ENCODE peak calls at places on chromosomes 2 and 18, in nine cellular contexts. One of them, this sample, is unnamed. For H3K4me1 and H3K9me3, the result is how much of the 10 kb centered on the place peaks cover.

GRCh38 chr2:38076250-38076709 is 329 bp upstream of the CYP1B1 start:
- DNase-seq in adrenal gland: peak
- DNase-seq in gastrocnemius medialis: peak
- DNase-seq in transverse colon: peak
- DNase-seq in GM12878: no peak
- DNase-seq in A549: peak
- DNase-seq in HCT116: peak
- DNase-seq in K562: no peak
- DNase-seq in uterus: peak
- DNase-seq in this sample: peak

GRCh38 chr2:127475788-127476187 is 50.5 kb downstream of the IWS1 start:
- DNase-seq in gastrocnemius medialis: no peak
- DNase-seq in GM12878: no peak
- DNase-seq in transverse colon: no peak
- DNase-seq in K562: no peak
- DNase-seq in adrenal gland: no peak
- DNase-seq in uterus: no peak
- DNase-seq in A549: no peak
- DNase-seq in HCT116: no peak
- DNase-seq in this sample: no peak

GRCh38 chr2:20282916-20283592 is 58.1 kb upstream of the SDC1 start:
- DNase-seq in gastrocnemius medialis: no peak
- DNase-seq in K562: no peak
- DNase-seq in HCT116: no peak
- DNase-seq in A549: no peak
- DNase-seq in GM12878: no peak
- DNase-seq in transverse colon: peak
- DNase-seq in adrenal gland: peak
- DNase-seq in uterus: peak
- DNase-seq in this sample: peak

GRCh38 chr2:37588316-37588777 is 83.1 kb downstream of the CDC42EP3 start:
- DNase-seq in A549: no peak
- DNase-seq in GM12878: no peak
- DNase-seq in adrenal gland: no peak
- DNase-seq in transverse colon: no peak
- DNase-seq in HCT116: peak
- DNase-seq in K562: no peak
- DNase-seq in gastrocnemius medialis: peak
- DNase-seq in uterus: no peak
- DNase-seq in this sample: no peak

GRCh38 chr18:77597726-77598125 is 348.1 kb downstream of the GALR1 start:
- DNase-seq in uterus: no peak
- DNase-seq in adrenal gland: no peak
- DNase-seq in A549: no peak
- DNase-seq in gastrocnemius medialis: no peak
- DNase-seq in K562: no peak
- DNase-seq in GM12878: no peak
- DNase-seq in transverse colon: no peak
- DNase-seq in HCT116: no peak
- DNase-seq in this sample: no peak

GRCh38 chr2:67997528-67998267 is 65.1 kb downstream of the C1D start:
- DNase-seq in adrenal gland: no peak
- DNase-seq in K562: no peak
- DNase-seq in A549: no peak
- DNase-seq in gastrocnemius medialis: no peak
- DNase-seq in GM12878: no peak
- DNase-seq in uterus: no peak
- DNase-seq in transverse colon: no peak
- DNase-seq in HCT116: no peak
- DNase-seq in this sample: no peak

GRCh38 chr2:203650860-203651613 is 55.4 kb upstream of the CD28 start:
- DNase-seq in A549: peak
- DNase-seq in K562: no peak
- DNase-seq in HCT116: peak
- DNase-seq in adrenal gland: peak
- DNase-seq in GM12878: no peak
- DNase-seq in uterus: no peak
- DNase-seq in transverse colon: peak
- DNase-seq in gastrocnemius medialis: peak
- DNase-seq in this sample: no peak

GRCh38 chr18:449374-449773 is 51.1 kb downstream of the COLEC12 start:
- DNase-seq in adrenal gland: no peak
- DNase-seq in uterus: no peak
- DNase-seq in HCT116: peak
- DNase-seq in K562: no peak
- DNase-seq in transverse colon: no peak
- DNase-seq in A549: no peak
- DNase-seq in GM12878: no peak
- DNase-seq in gastrocnemius medialis: no peak
- DNase-seq in this sample: no peak

GRCh38 chr2:160918909-160919503 is 241.2 kb upstream of the TANK start:
- DNase-seq in gastrocnemius medialis: no peak
- DNase-seq in uterus: no peak
- DNase-seq in HCT116: peak
- DNase-seq in adrenal gland: peak
- DNase-seq in A549: peak
- DNase-seq in GM12878: no peak
- DNase-seq in transverse colon: peak
- DNase-seq in K562: no peak
- DNase-seq in this sample: no peak

GRCh38 chr18:49717617-49718016 is 95.7 kb downstream of the ACAA2 start:
- DNase-seq in gastrocnemius medialis: no peak
- DNase-seq in GM12878: no peak
- DNase-seq in A549: no peak
- DNase-seq in transverse colon: no peak
- DNase-seq in uterus: no peak
- DNase-seq in HCT116: no peak
- DNase-seq in adrenal gland: no peak
- DNase-seq in K562: no peak
- DNase-seq in this sample: no peak

GRCh38 chr2:184326076-184326475 is 272.3 kb upstream of the ZNF804A start:
- DNase-seq in K562: no peak
- DNase-seq in A549: no peak
- DNase-seq in gastrocnemius medialis: no peak
- DNase-seq in uterus: no peak
- DNase-seq in transverse colon: no peak
- DNase-seq in HCT116: no peak
- DNase-seq in adrenal gland: no peak
- DNase-seq in GM12878: no peak
- DNase-seq in this sample: no peak

GRCh38 chr2:160838691-160839090 is 321.5 kb upstream of the TANK start:
- DNase-seq in uterus: no peak
- DNase-seq in A549: no peak
- DNase-seq in transverse colon: no peak
- DNase-seq in gastrocnemius medialis: no peak
- DNase-seq in HCT116: no peak
- DNase-seq in adrenal gland: no peak
- DNase-seq in GM12878: no peak
- DNase-seq in K562: no peak
- DNase-seq in this sample: no peak

GRCh38 chr18:12838178-12838634 is 45.8 kb downstream of the PTPN2 start:
- DNase-seq in GM12878: peak
- DNase-seq in HCT116: no peak
- DNase-seq in A549: peak
- DNase-seq in gastrocnemius medialis: no peak
- DNase-seq in transverse colon: peak
- DNase-seq in K562: no peak
- DNase-seq in uterus: peak
- DNase-seq in adrenal gland: peak
- DNase-seq in this sample: peak

GRCh38 chr2:199806179-199806578 is 44.8 kb downstream of the FTCDNL1 start:
- DNase-seq in HCT116: no peak
- DNase-seq in gastrocnemius medialis: no peak
- DNase-seq in A549: no peak
- DNase-seq in GM12878: no peak
- DNase-seq in K562: no peak
- DNase-seq in uterus: no peak
- DNase-seq in adrenal gland: no peak
- DNase-seq in transverse colon: no peak
- DNase-seq in this sample: no peak

GRCh38 chr2:11073791-11074190 is 81.5 kb upstream of the SLC66A3 start:
- DNase-seq in gastrocnemius medialis: no peak
- DNase-seq in HCT116: no peak
- DNase-seq in transverse colon: no peak
- DNase-seq in uterus: no peak
- DNase-seq in adrenal gland: no peak
- DNase-seq in A549: no peak
- DNase-seq in K562: no peak
- DNase-seq in GM12878: no peak
- DNase-seq in this sample: no peak

GRCh38 chr2:79011485-79011884 is 14.0 kb upstream of the REG3G start:
- DNase-seq in GM12878: no peak
- DNase-seq in K562: no peak
- DNase-seq in gastrocnemius medialis: no peak
- DNase-seq in transverse colon: no peak
- DNase-seq in A549: no peak
- DNase-seq in adrenal gland: no peak
- DNase-seq in uterus: no peak
- DNase-seq in HCT116: no peak
- DNase-seq in this sample: no peak

GRCh38 chr2:209425082-209426071 is 1.5 kb downstream of the MAP2 start:
- DNase-seq in A549: peak
- DNase-seq in HCT116: peak
- DNase-seq in gastrocnemius medialis: no peak
- DNase-seq in GM12878: no peak
- DNase-seq in adrenal gland: peak
- DNase-seq in transverse colon: no peak
- DNase-seq in uterus: no peak
- DNase-seq in K562: no peak
- DNase-seq in this sample: no peak

GRCh38 chr2:196798980-196799379 is 503 bp downstream of the GTF3C3 start:
- DNase-seq in HCT116: no peak
- DNase-seq in A549: peak
- DNase-seq in adrenal gland: no peak
- DNase-seq in uterus: no peak
- DNase-seq in gastrocnemius medialis: no peak
- DNase-seq in GM12878: no peak
- DNase-seq in K562: no peak
- DNase-seq in transverse colon: no peak
- DNase-seq in this sample: no peak

GRCh38 chr2:218282173-218282991 is 9.9 kb downstream of the TMBIM1 start:
- DNase-seq in transverse colon: no peak
- DNase-seq in A549: no peak
- DNase-seq in gastrocnemius medialis: peak
- DNase-seq in adrenal gland: peak
- DNase-seq in K562: no peak
- DNase-seq in uterus: no peak
- DNase-seq in GM12878: no peak
- DNase-seq in HCT116: no peak
- DNase-seq in this sample: no peak
- H3K4me1 ChIP-seq in transverse colon: half or more
- H3K4me1 ChIP-seq in A549: under half
- H3K4me1 ChIP-seq in gastrocnemius medialis: half or more
- H3K4me1 ChIP-seq in adrenal gland: half or more
- H3K4me1 ChIP-seq in K562: under half
- H3K4me1 ChIP-seq in uterus: under half
- H3K4me1 ChIP-seq in GM12878: under half
- H3K4me1 ChIP-seq in HCT116: under half
- H3K4me1 ChIP-seq in this sample: half or more

GRCh38 chr18:36567800-36568199 is 261.0 kb downstream of the TPGS2 start:
- DNase-seq in A549: no peak
- DNase-seq in GM12878: no peak
- DNase-seq in HCT116: no peak
- DNase-seq in adrenal gland: no peak
- DNase-seq in uterus: no peak
- DNase-seq in gastrocnemius medialis: no peak
- DNase-seq in K562: no peak
- DNase-seq in transverse colon: no peak
- DNase-seq in this sample: no peak
- TF ChIP-seq POLR2A in A549: no peak
- TF ChIP-seq POLR2A in GM12878: no peak
- TF ChIP-seq POLR2A in HCT116: no peak
- TF ChIP-seq POLR2A in adrenal gland: no peak
- TF ChIP-seq POLR2A in uterus: no peak
- TF ChIP-seq POLR2A in gastrocnemius medialis: no peak
- TF ChIP-seq POLR2A in K562: no peak
- TF ChIP-seq POLR2A in transverse colon: no peak
- TF ChIP-seq POLR2A in this sample: no peak

DNA sequence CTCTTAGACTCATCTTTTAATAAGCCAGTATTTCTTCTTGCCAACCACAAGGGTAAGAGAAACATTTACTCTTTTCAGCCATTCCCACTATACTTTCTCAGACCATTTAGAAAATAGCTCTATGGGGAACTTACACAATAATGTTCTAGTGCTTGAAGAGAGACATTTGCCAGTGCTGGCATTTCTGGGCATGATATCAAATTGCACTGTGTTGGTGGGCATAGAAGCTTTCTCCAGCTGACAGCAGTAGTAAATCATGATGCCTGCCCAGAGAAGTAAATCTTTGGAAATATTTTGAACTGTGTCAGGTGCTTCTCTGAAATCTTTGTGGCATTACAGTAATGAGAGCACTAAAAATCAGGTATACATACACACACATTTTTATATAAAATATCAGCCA is 346.5 kb downstream of the CBLN2 start:
- DNase-seq in GM12878: no peak
- DNase-seq in A549: no peak
- DNase-seq in K562: no peak
- DNase-seq in uterus: no peak
- DNase-seq in HCT116: no peak
- DNase-seq in transverse colon: no peak
- DNase-seq in gastrocnemius medialis: no peak
- DNase-seq in adrenal gland: no peak
- DNase-seq in this sample: no peak
- H3K9me3 ChIP-seq in GM12878: under half
- H3K9me3 ChIP-seq in A549: under half
- H3K9me3 ChIP-seq in K562: under half
- H3K9me3 ChIP-seq in uterus: under half
- H3K9me3 ChIP-seq in HCT116: under half
- H3K9me3 ChIP-seq in transverse colon: under half
- H3K9me3 ChIP-seq in gastrocnemius medialis: under half
- H3K9me3 ChIP-seq in adrenal gland: under half
- H3K9me3 ChIP-seq in this sample: under half

GRCh38 chr2:237702439-237703397 is 75.3 kb downstream of the LRRFIP1 start:
- DNase-seq in uterus: peak
- DNase-seq in K562: no peak
- DNase-seq in GM12878: no peak
- DNase-seq in A549: no peak
- DNase-seq in adrenal gland: peak
- DNase-seq in gastrocnemius medialis: no peak
- DNase-seq in transverse colon: peak
- DNase-seq in HCT116: no peak
- DNase-seq in this sample: no peak

GRCh38 chr2:237706257-237706656 is 78.9 kb downstream of the LRRFIP1 start:
- DNase-seq in transverse colon: no peak
- DNase-seq in adrenal gland: no peak
- DNase-seq in A549: no peak
- DNase-seq in gastrocnemius medialis: no peak
- DNase-seq in GM12878: no peak
- DNase-seq in K562: no peak
- DNase-seq in HCT116: no peak
- DNase-seq in uterus: no peak
- DNase-seq in this sample: no peak

GRCh38 chr2:237707859-237708398 is 80.5 kb downstream of the LRRFIP1 start:
- DNase-seq in gastrocnemius medialis: no peak
- DNase-seq in HCT116: no peak
- DNase-seq in adrenal gland: no peak
- DNase-seq in GM12878: no peak
- DNase-seq in K562: no peak
- DNase-seq in transverse colon: no peak
- DNase-seq in uterus: no peak
- DNase-seq in A549: no peak
- DNase-seq in this sample: no peak

GRCh38 chr2:237704476-237705224 is 77.3 kb downstream of the LRRFIP1 start:
- DNase-seq in GM12878: no peak
- DNase-seq in gastrocnemius medialis: no peak
- DNase-seq in A549: no peak
- DNase-seq in uterus: no peak
- DNase-seq in HCT116: no peak
- DNase-seq in K562: no peak
- DNase-seq in adrenal gland: peak
- DNase-seq in transverse colon: no peak
- DNase-seq in this sample: no peak

GRCh38 chr2:237705225-237705524 is 77.8 kb downstream of the LRRFIP1 start:
- DNase-seq in K562: no peak
- DNase-seq in A549: no peak
- DNase-seq in gastrocnemius medialis: no peak
- DNase-seq in adrenal gland: no peak
- DNase-seq in transverse colon: no peak
- DNase-seq in HCT116: no peak
- DNase-seq in GM12878: no peak
- DNase-seq in uterus: no peak
- DNase-seq in this sample: no peak
- H3K4me1 ChIP-seq in K562: under half
- H3K4me1 ChIP-seq in A549: under half
- H3K4me1 ChIP-seq in gastrocnemius medialis: half or more
- H3K4me1 ChIP-seq in adrenal gland: half or more
- H3K4me1 ChIP-seq in transverse colon: half or more
- H3K4me1 ChIP-seq in HCT116: under half
- H3K4me1 ChIP-seq in GM12878: under half
- H3K4me1 ChIP-seq in uterus: under half
- H3K4me1 ChIP-seq in this sample: half or more